ENCODE peak calls at places on chromosomes 12 and 14, in four cellular contexts. One of them, this sample, is unnamed.

GRCh38 chr14:68576031-68576430 is 216.8 kb downstream of the ZFP36L1 start:
- DNase-seq in suprapubic skin: no peak
- DNase-seq in A549: no peak
- DNase-seq in effector memory CD4-positive, alpha-beta T cell: no peak
- DNase-seq in this sample: no peak

GRCh38 chr14:69716483-69717187 is 50.3 kb upstream of the SRSF5 start:
- DNase-seq in suprapubic skin: no peak
- DNase-seq in A549: no peak
- DNase-seq in effector memory CD4-positive, alpha-beta T cell: peak
- DNase-seq in this sample: no peak

GRCh38 chr12:15808250-15808971 is 19.2 kb upstream of the EPS8 start:
- DNase-seq in effector memory CD4-positive, alpha-beta T cell: no peak
- DNase-seq in suprapubic skin: no peak
- DNase-seq in A549: no peak
- DNase-seq in this sample: no peak

GRCh38 chr12:52867636-52868035 is 18.8 kb upstream of the KRT78 start:
- DNase-seq in suprapubic skin: no peak
- DNase-seq in effector memory CD4-positive, alpha-beta T cell: no peak
- DNase-seq in A549: no peak
- DNase-seq in this sample: peak

GRCh38 chr12:86137936-86138335 is 118.3 kb downstream of the MGAT4C start:
- DNase-seq in suprapubic skin: no peak
- DNase-seq in A549: no peak
- DNase-seq in effector memory CD4-positive, alpha-beta T cell: no peak
- DNase-seq in this sample: no peak

GRCh38 chr14:76654573-76654955 is 106.7 kb upstream of the VASH1 start:
- DNase-seq in effector memory CD4-positive, alpha-beta T cell: no peak
- DNase-seq in suprapubic skin: no peak
- DNase-seq in A549: no peak
- DNase-seq in this sample: no peak

GRCh38 chr12:126667340-126667739 is 1599.6 kb upstream of the TMEM132C start:
- DNase-seq in A549: no peak
- DNase-seq in effector memory CD4-positive, alpha-beta T cell: no peak
- DNase-seq in suprapubic skin: no peak
- DNase-seq in this sample: no peak

GRCh38 chr12:916240-916639 is 33.3 kb downstream of the RAD52 start:
- DNase-seq in suprapubic skin: no peak
- DNase-seq in effector memory CD4-positive, alpha-beta T cell: no peak
- DNase-seq in A549: no peak
- DNase-seq in this sample: no peak

GRCh38 chr12:124694250-124694649 is 126.8 kb upstream of the NCOR2 start:
- DNase-seq in effector memory CD4-positive, alpha-beta T cell: no peak
- DNase-seq in suprapubic skin: no peak
- DNase-seq in A549: no peak
- DNase-seq in this sample: no peak

GRCh38 chr12:96466939-96467751 is 22.2 kb upstream of the CFAP54 start:
- DNase-seq in effector memory CD4-positive, alpha-beta T cell: no peak
- DNase-seq in A549: no peak
- DNase-seq in suprapubic skin: no peak
- DNase-seq in this sample: no peak

GRCh38 chr12:103273645-103274044 is 222.1 kb downstream of the C12orf42 start:
- DNase-seq in A549: no peak
- DNase-seq in effector memory CD4-positive, alpha-beta T cell: no peak
- DNase-seq in suprapubic skin: no peak
- DNase-seq in this sample: no peak

GRCh38 chr12:42589465-42590323 is at the start of gene PRICKLE1:
- DNase-seq in effector memory CD4-positive, alpha-beta T cell: no peak
- DNase-seq in suprapubic skin: no peak
- DNase-seq in A549: peak
- DNase-seq in this sample: no peak

GRCh38 chr12:70609203-70609602 is 28.0 kb downstream of the PTPRB start:
- DNase-seq in A549: no peak
- DNase-seq in effector memory CD4-positive, alpha-beta T cell: no peak
- DNase-seq in suprapubic skin: no peak
- DNase-seq in this sample: no peak

GRCh38 chr12:64610660-64611429 is 550 bp downstream of the RASSF3 start:
- DNase-seq in effector memory CD4-positive, alpha-beta T cell: peak
- DNase-seq in suprapubic skin: peak
- DNase-seq in A549: peak
- DNase-seq in this sample: peak

GRCh38 chr12:20184514-20184913 is 183.8 kb upstream of the PDE3A start:
- DNase-seq in suprapubic skin: no peak
- DNase-seq in effector memory CD4-positive, alpha-beta T cell: no peak
- DNase-seq in A549: no peak
- DNase-seq in this sample: no peak

GRCh38 chr12:95998611-95999300 is 2.6 kb upstream of the HAL start:
- DNase-seq in suprapubic skin: no peak
- DNase-seq in A549: peak
- DNase-seq in effector memory CD4-positive, alpha-beta T cell: peak
- DNase-seq in this sample: peak

GRCh38 chr12:106239241-106239950 is 8.4 kb downstream of the CKAP4 start:
- DNase-seq in A549: no peak
- DNase-seq in effector memory CD4-positive, alpha-beta T cell: no peak
- DNase-seq in suprapubic skin: peak
- DNase-seq in this sample: no peak

DNA sequence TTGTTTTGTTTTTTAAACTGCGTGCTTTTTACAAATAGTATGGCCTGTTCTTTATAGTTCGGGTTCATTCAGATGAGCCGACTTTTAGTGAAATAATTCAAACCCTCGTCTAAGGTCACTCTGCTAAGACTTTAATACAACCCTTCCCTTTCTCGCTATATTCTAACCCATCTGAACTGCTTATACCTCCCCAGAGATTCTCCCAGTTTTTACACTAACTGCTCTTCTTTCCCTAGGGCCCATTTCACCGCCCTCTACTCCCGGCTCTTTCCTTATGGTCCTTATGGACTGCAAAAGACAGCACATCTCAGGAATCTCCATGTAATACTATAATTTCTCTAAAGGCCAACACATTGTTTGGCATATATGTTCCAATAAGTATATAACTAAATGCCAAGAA is 2.1 kb downstream of the MAPK1IP1L start:
- DNase-seq in suprapubic skin: no peak
- DNase-seq in A549: no peak
- DNase-seq in effector memory CD4-positive, alpha-beta T cell: no peak
- DNase-seq in this sample: no peak
- H3K27ac ChIP-seq in suprapubic skin: no peak
- H3K27ac ChIP-seq in A549: no peak
- H3K27ac ChIP-seq in effector memory CD4-positive, alpha-beta T cell: peak
- H3K27ac ChIP-seq in this sample: peak

DNA sequence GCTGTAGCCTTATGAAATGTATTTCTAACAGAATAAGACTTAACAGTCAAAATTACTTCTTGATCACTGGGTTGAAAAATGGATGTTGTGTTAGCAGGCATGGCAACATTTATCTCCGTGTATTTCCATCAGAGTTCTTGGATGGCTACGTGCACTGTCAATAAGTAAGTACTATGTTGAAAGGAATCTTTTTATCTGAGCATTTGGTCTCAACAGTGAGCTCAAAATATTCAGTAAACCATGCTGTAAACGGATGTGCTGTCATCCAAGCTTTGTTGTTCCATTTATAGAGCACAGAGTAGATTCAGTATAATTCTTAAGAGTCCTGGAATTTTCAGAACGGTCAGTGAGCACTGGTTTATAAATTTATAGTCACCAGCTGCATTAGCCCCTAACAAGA is 15.5 kb downstream of the SCAF11 start:
- DNase-seq in effector memory CD4-positive, alpha-beta T cell: no peak
- DNase-seq in A549: no peak
- DNase-seq in suprapubic skin: no peak
- DNase-seq in this sample: no peak
- H3K27ac ChIP-seq in effector memory CD4-positive, alpha-beta T cell: no peak
- H3K27ac ChIP-seq in A549: no peak
- H3K27ac ChIP-seq in suprapubic skin: no peak
- H3K27ac ChIP-seq in this sample: no peak

DNA sequence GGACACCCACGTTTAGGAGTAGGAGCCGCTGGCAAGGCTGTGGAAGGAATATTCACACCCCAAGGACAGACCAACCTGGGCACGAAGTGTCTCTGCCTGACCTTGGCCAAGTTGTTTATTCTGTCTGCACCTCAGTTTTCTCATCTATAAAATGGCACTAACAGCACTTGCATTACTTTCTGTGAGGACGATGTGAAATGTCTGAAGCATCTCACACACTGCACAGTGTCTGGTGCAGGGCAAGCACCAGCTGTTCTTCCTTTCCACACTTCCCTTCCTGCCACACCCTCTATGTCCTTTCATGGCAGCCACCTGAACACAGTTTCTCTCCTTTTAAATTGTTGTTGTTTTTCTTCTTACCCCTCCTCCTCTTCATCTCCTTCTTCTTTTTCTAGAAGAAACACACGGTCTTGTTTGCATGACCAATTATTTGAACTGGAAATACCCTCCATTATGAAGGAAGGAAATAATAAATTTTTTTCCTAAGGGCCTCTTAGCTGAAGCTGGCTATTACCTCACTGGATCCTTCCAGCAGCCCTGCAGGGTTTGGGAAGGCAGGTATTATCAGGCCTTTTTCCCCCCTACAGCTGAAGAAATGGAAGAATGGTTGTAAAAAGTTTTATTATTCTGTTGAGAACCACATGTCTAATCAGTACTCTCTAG is 42.9 kb upstream of the ATP23 start:
- DNase-seq in suprapubic skin: no peak
- DNase-seq in effector memory CD4-positive, alpha-beta T cell: no peak
- DNase-seq in A549: no peak
- DNase-seq in this sample: no peak
- H3K27ac ChIP-seq in suprapubic skin: peak
- H3K27ac ChIP-seq in effector memory CD4-positive, alpha-beta T cell: peak
- H3K27ac ChIP-seq in A549: peak
- H3K27ac ChIP-seq in this sample: peak

GRCh38 chr14:28245216-28245615 is 521.4 kb upstream of the FOXG1 start:
- DNase-seq in suprapubic skin: no peak
- DNase-seq in effector memory CD4-positive, alpha-beta T cell: no peak
- DNase-seq in A549: no peak
- DNase-seq in this sample: no peak

GRCh38 chr14:28242895-28243294 is 523.7 kb upstream of the FOXG1 start:
- DNase-seq in suprapubic skin: no peak
- DNase-seq in effector memory CD4-positive, alpha-beta T cell: no peak
- DNase-seq in A549: no peak
- DNase-seq in this sample: no peak

GRCh38 chr14:28240909-28241308 is 525.7 kb upstream of the FOXG1 start:
- DNase-seq in A549: no peak
- DNase-seq in effector memory CD4-positive, alpha-beta T cell: no peak
- DNase-seq in suprapubic skin: no peak
- DNase-seq in this sample: no peak

DNA sequence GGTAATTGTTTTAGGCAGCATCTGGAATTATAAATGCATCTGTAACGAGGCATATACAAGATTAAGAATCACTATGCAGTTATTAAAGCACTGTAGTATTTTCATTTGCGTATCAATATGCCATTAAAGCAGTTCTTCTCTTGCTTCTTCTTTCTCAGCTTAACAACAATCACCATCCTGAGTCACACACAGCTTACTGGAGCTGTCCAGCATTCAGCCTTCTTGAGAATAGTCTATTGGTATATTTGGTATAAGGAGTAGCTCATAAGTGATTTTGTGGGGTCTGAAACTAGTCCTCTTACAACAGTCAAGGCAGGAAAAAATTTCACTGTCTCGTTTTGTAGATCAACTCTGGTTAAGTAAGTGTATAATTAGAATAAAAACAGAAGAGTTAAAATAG is 523.0 kb upstream of the FOXG1 start:
- DNase-seq in effector memory CD4-positive, alpha-beta T cell: no peak
- DNase-seq in A549: no peak
- DNase-seq in suprapubic skin: no peak
- DNase-seq in this sample: no peak
- H3K27ac ChIP-seq in effector memory CD4-positive, alpha-beta T cell: no peak
- H3K27ac ChIP-seq in A549: no peak
- H3K27ac ChIP-seq in suprapubic skin: no peak
- H3K27ac ChIP-seq in this sample: no peak

DNA sequence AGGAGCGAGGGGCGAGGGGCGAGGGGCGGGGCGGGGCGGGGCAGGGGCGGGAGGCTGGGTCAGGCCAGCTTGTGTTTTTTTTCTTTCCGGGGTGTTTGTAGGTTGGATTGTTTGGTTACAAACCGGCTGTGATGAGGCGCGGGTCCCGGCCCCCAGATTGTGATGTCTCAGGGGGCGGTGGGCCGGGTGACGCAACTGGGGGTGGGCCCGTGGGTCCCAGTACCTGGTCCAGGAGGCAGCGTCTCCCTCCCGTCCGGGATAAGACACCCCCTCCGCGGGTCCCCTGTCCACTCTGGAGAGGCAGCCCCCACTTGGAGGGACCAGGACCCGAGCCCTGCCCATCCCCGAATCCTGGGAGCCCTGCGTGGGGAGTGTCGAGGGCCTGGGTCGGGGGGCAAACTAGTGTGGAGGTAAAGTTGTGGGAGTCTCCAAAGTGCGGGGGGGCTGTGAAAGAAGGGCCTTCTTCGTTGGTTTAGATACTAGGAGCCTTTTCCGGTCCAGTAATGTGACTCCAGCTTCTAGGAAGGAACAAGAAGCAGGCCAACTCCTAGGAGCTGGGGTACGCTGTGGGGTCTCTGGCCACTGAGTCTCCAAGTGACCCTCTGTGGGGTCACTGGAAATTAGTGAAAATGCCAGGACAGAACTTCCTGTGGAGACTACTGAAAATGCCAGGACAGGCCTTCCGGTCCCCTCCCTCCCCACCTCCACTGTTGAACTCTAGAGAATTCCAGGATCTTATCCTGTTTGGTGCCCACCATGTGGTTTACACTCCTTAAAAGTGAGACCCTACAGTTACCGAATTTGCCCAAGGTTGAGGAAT is 578 bp upstream of the CLMN start:
- DNase-seq in A549: no peak
- DNase-seq in suprapubic skin: no peak
- DNase-seq in effector memory CD4-positive, alpha-beta T cell: no peak
- DNase-seq in this sample: peak
- H3K27ac ChIP-seq in A549: peak
- H3K27ac ChIP-seq in suprapubic skin: peak
- H3K27ac ChIP-seq in effector memory CD4-positive, alpha-beta T cell: no peak
- H3K27ac ChIP-seq in this sample: no peak

This sample was measured in naive thymus-derived CD4-positive, alpha-beta T cell.